ENCODE peak calls at places on chromosome 3, in five cellular contexts. O, Z, Q, G and P are unnamed samples.

GRCh38 chr3:120608506-120608905 is 12.4 kb downstream of the NDUFB4 start:
- DNase-seq in O (no peak), Z (no peak), Q (no peak), G (no peak), P (no peak)

GRCh38 chr3:164458986-164459385 is 619.3 kb downstream of the SI start:
- DNase-seq in O (no peak), Z (peak), Q (no peak), G (no peak), P (peak)

GRCh38 chr3:65178703-65179102 is 490.9 kb upstream of the ADAMTS9 start:
- DNase-seq in O (no peak), Z (peak), Q (no peak), G (no peak), P (peak)

GRCh38 chr3:111652492-111653180 is 57.5 kb upstream of the ZBED2 start:
- DNase-seq in O (no peak), Z (no peak), Q (no peak), G (no peak), P (no peak)

GRCh38 chr3:104810896-104811295 is 555.8 kb upstream of the ALCAM start:
- DNase-seq in O (no peak), Z (no peak), Q (no peak), G (no peak), P (no peak)

GRCh38 chr3:12656193-12656592 is 7.7 kb downstream of the RAF1 start:
- DNase-seq in O (no peak), Z (no peak), Q (no peak), G (no peak), P (no peak)

GRCh38 chr3:73228000-73228399 is 166.5 kb downstream of the EBLN2 start:
- DNase-seq in O (no peak), Z (no peak), Q (no peak), G (no peak), P (no peak)

GRCh38 chr3:134114726-134115125 is 85.0 kb upstream of the SLCO2A1 start:
- DNase-seq in O (no peak), Z (no peak), Q (no peak), G (no peak), P (no peak)

GRCh38 chr3:157460253-157460652 is 23.6 kb downstream of the PTX3 start:
- DNase-seq in O (no peak), Z (no peak), Q (peak), G (no peak), P (peak)

GRCh38 chr3:106582151-106582550 is 713.3 kb upstream of the CBLB start:
- DNase-seq in O (no peak), Z (peak), Q (no peak), G (no peak), P (no peak)

GRCh38 chr3:161275919-161276318 is 54.8 kb downstream of the NMD3 start:
- DNase-seq in O (no peak), Z (no peak), Q (no peak), G (no peak), P (no peak)

GRCh38 chr3:98972155-98972554 is 70.7 kb upstream of the DCBLD2 start:
- DNase-seq in O (peak), Z (peak), Q (no peak), G (no peak), P (peak)

GRCh38 chr3:9689757-9690156 is 13.9 kb upstream of the CPNE9 start:
- DNase-seq in O (no peak), Z (no peak), Q (no peak), G (no peak), P (no peak)

GRCh38 chr3:171261487-171261886 is 198.7 kb downstream of the TNIK start:
- DNase-seq in O (no peak), Z (no peak), Q (no peak), G (no peak), P (peak)

GRCh38 chr3:10465161-10465560 is 40.2 kb downstream of the ATP2B2 start:
- DNase-seq in O (no peak), Z (no peak), Q (no peak), G (no peak), P (no peak)

GRCh38 chr3:72452745-72453144 is 395.5 kb downstream of the SHQ1 start:
- DNase-seq in O (no peak), Z (no peak), Q (no peak), G (no peak), P (no peak)

GRCh38 chr3:142896201-142896755 is 7.4 kb upstream of the PCOLCE2 start:
- DNase-seq in O (no peak), Z (peak), Q (no peak), G (no peak), P (peak)

GRCh38 chr3:22360977-22361376 is 610.0 kb upstream of the ZNF385D start:
- DNase-seq in O (no peak), Z (peak), Q (no peak), G (no peak), P (peak)

GRCh38 chr3:133763797-133764734 is 17.9 kb downstream of the TF start:
- DNase-seq in O (no peak), Z (no peak), Q (peak), G (no peak), P (no peak)

GRCh38 chr3:50616770-50617095 is 218 bp upstream of the MAPKAPK3 start:
- DNase-seq in O (peak), Z (peak), Q (peak), G (peak), P (peak)

GRCh38 chr3:8656240-8656639 is 11.6 kb upstream of the SSUH2 start:
- DNase-seq in O (no peak), Z (no peak), Q (no peak), G (no peak), P (no peak)

GRCh38 chr3:60992395-60992794 is 258.9 kb downstream of the FHIT start:
- DNase-seq in O (no peak), Z (no peak), Q (no peak), G (peak), P (no peak)

GRCh38 chr3:24222165-24222805 is 272.4 kb downstream of the THRB start:
- DNase-seq in O (no peak), Z (no peak), Q (no peak), G (no peak), P (no peak)

GRCh38 chr3:24227635-24228034 is 267.0 kb downstream of the THRB start:
- DNase-seq in O (no peak), Z (no peak), Q (no peak), G (no peak), P (no peak)

GRCh38 chr3:24226402-24226801 is 268.2 kb downstream of the THRB start:
- DNase-seq in O (no peak), Z (no peak), Q (no peak), G (no peak), P (no peak)

GRCh38 chr3:24220859-24221657 is 273.6 kb downstream of the THRB start:
- DNase-seq in O (no peak), Z (peak), Q (peak), G (no peak), P (peak)

DNA sequence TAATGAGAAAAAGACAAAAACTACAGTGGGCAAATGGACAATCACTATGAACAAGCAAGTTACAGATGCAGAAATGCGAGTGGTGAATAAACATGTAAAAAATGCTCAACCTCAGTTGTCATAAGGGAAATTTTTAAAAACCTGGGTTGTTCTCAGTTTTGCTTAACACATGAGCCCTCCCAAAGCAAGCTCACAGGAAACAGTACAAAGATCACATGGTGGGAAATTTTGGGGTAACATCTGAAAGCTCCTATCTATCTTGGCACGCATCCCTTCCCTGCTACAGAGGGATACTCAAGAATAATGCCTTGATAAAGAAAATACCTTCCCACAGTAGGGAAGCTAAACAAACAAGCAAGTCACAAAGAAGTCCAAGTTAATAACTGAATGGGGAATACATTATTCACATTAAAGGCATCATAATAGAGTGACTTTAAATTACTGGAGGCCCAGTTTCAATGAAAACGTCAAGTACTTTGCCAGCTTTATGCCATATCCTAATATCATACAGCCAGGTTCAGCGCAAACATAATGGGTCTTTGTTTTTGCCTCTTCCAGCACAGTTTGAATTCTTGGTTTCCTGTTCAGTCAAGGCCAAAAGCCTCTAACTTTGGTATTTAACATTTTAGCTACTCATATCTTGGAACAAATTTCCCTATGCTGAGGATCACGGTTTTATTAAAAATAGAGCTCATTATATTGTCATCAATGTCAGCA is 269.5 kb downstream of the THRB start:
- DNase-seq in O (no peak), Z (no peak), Q (no peak), G (no peak), P (peak)
- H3K4me3 ChIP-seq in O (no peak), Z (no peak), Q (no peak), G (no peak), P (no peak)

DNA sequence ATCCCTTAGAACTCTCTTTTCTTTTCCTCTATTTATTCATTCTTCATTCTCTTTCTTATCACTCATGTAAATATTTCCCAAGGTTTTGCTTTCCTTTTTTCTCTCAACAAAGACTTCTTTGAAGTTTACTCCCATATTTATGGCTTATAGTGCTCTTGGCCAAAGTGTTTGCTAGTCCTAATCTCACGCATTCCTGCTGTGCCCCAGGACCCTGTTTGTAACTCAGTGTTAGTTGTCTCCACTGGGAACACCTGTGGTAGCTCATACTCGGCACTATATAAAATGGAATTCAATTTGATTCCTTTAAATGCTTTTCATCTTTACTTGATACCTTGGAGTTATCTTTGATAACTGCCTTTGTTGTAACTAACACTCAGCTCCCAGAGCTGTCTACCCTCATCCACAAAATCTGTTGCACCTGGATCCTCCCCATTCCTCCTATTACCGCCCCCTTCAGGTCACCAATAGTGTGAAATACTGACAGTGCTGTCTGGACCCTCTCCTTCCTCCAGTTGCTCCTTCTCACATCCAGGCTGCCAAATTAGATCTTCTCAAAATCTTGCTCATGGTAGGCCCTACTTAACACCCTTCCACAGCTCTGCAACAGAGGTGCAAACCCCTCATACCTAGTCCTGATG is 76.8 kb downstream of the TIGIT start:
- DNase-seq in O (peak), Z (no peak), Q (no peak), G (no peak), P (no peak)
- TF ChIP-seq CTCF in O (no peak), Z (peak), Q (no peak), G (no peak), P (peak)

GRCh38 chr3:194690501-194691372 is 5.1 kb downstream of the FAM43A start:
- DNase-seq in O (peak), Z (peak), Q (no peak), G (no peak), P (peak)
- H3K4me3 ChIP-seq in O (no peak), Z (no peak), Q (no peak), G (no peak), P (no peak)

GRCh38 chr3:154753101-154753500 is 323.1 kb upstream of the GPR149 start:
- DNase-seq in O (no peak), Z (no peak), Q (no peak), G (no peak), P (no peak)

GRCh38 chr3:154759966-154760365 is 320.2 kb upstream of the MME start:
- DNase-seq in O (no peak), Z (no peak), Q (no peak), G (no peak), P (no peak)

GRCh38 chr3:154758109-154758868 is 321.8 kb upstream of the MME start:
- DNase-seq in O (no peak), Z (peak), Q (peak), G (no peak), P (peak)
- TF ChIP-seq CTCF in O (no peak), Z (peak), Q (peak), G (peak), P (peak)

GRCh38 chr3:194691481-194692281 is 6.0 kb downstream of the FAM43A start:
- DNase-seq in O (no peak), Z (peak), Q (no peak), G (no peak), P (no peak)
- H3K4me3 ChIP-seq in O (no peak), Z (no peak), Q (no peak), G (no peak), P (no peak)

DNA sequence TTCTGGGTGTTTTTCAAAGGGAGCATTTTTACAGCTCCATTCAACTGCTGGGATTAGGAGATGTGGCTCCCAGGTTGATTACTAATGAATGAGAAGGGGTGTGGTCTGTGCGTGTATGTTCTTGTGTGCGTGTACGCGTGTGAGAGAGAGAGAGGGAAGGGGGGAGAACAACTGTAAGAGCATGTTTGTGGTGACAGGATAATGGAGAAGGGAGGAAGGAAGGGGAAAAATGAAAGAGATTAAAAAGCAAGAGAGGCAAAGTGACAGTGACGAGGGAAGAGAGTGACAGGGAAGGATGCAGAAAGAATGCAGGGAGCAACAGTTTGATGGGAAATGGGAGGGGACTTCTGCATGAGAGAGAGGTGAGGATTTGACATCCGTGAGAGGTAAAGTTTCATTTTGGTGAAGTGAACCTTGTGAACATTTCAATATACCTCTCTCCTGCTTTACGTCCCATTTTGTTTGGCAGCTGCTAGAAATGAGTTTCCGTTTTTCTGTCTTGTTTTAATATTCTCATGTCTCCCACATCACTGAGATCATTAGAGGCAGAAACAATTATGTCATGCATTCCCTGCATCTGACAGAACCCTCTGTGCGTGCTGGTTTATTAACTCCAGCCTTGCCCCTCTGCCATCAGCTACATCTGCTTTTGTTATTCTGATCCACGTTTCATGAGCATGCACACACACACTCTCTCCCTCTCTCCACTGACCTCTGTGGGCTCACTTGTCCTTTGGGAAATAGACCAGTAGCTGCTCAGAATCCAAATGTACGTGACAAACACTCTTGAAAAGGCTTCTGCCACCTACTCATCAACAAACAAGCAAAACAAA is 161.6 kb downstream of the GAP43 start:
- DNase-seq in O (no peak), Z (peak), Q (peak), G (no peak), P (peak)
- TF ChIP-seq CTCF in O (no peak), Z (no peak), Q (no peak), G (peak), P (no peak)